ENCODE peak calls at places on chromosomes 13 and 19, in five cellular contexts. F is breast epithelium, T is AG04450, C is heart left ventricle, U is transverse colon. P is an unnamed sample. For H3K9me3, the result is how much of the 10 kb centered on the place peaks cover.

GRCh38 chr19:2015611-2015950 is at the start of gene BTBD2:
- DNase-seq in T (peak), F (no peak), C (peak), U (peak), P (peak)

GRCh38 chr19:47663911-47664771 is 49.1 kb upstream of the EHD2 start:
- DNase-seq in F (peak), C (peak), T (peak), U (peak), P (peak)

GRCh38 chr13:89057862-89058261 is 1386.7 kb downstream of the SLITRK5 start:
- DNase-seq in U (no peak), C (no peak), T (no peak), F (no peak), P (no peak)

GRCh38 chr13:47092202-47092601 is 195.3 kb upstream of the HTR2A start:
- DNase-seq in T (no peak), C (no peak), U (no peak), F (no peak), P (no peak)

GRCh38 chr19:34088292-34088691 is 84.0 kb upstream of the LSM14A start:
- DNase-seq in C (no peak), U (no peak), T (no peak), F (no peak), P (no peak)

GRCh38 chr19:4695224-4695731 is 25.1 kb upstream of the MYDGF start:
- DNase-seq in T (no peak), F (peak), C (no peak), U (no peak), P (peak)

GRCh38 chr19:30227661-30228112 is 144.5 kb upstream of the ZNF536 start:
- DNase-seq in C (peak), F (peak), U (peak), T (no peak), P (no peak)

GRCh38 chr13:102392810-102393209 is 9.0 kb downstream of the FGF14 start:
- DNase-seq in F (no peak), T (no peak), C (no peak), U (no peak), P (no peak)

GRCh38 chr13:48625396-48626076 is 28.2 kb upstream of the CYSLTR2 start:
- DNase-seq in T (no peak), C (no peak), F (no peak), U (no peak), P (no peak)

GRCh38 chr19:48283908-48284307 is 14.0 kb downstream of the ZNF114 start:
- DNase-seq in T (peak), C (no peak), U (no peak), F (no peak), P (no peak)

GRCh38 chr19:49718511-49718910 is 27.6 kb downstream of the CPT1C start:
- DNase-seq in F (no peak), C (no peak), T (no peak), U (no peak), P (no peak)

GRCh38 chr13:99224019-99224418 is 23.4 kb downstream of the UBAC2 start:
- DNase-seq in T (no peak), F (no peak), C (no peak), U (no peak), P (no peak)

GRCh38 chr19:14476663-14477401 is 1.7 kb upstream of the PTGER1 start:
- DNase-seq in F (no peak), C (peak), U (peak), T (peak), P (peak)

GRCh38 chr19:45873219-45873772 is 9.2 kb downstream of the FOXA3 start:
- DNase-seq in U (no peak), T (no peak), C (no peak), F (no peak), P (no peak)

GRCh38 chr19:51607920-51608562 is 22.2 kb downstream of the SIGLEC5 start:
- DNase-seq in T (peak), C (peak), F (peak), U (peak), P (peak)

GRCh38 chr19:28199323-28199722 is 1013.6 kb downstream of the UQCRFS1 start:
- DNase-seq in C (no peak), T (no peak), F (no peak), U (no peak), P (no peak)

GRCh38 chr19:49249933-49250332 is 75.1 kb downstream of the SLC6A16 start:
- DNase-seq in F (no peak), U (no peak), C (no peak), T (no peak), P (no peak)

GRCh38 chr13:78430166-78430791 is 173.1 kb downstream of the POU4F1 start:
- DNase-seq in T (no peak), U (no peak), C (no peak), F (no peak), P (no peak)

GRCh38 chr13:94617389-94618000 is 15.8 kb downstream of the GPR180 start:
- DNase-seq in F (no peak), C (no peak), T (no peak), U (no peak), P (no peak)

GRCh38 chr19:12783226-12783848 is 7.9 kb upstream of the JUNB start:
- DNase-seq in U (no peak), F (no peak), T (no peak), C (no peak), P (no peak)

GRCh38 chr13:24228852-24229458 is 68.4 kb downstream of the SPATA13 start:
- DNase-seq in F (no peak), C (no peak), U (no peak), T (peak), P (no peak)

GRCh38 chr19:22088541-22089144 is 36.4 kb downstream of the ZNF257 start:
- DNase-seq in C (no peak), F (no peak), T (no peak), U (no peak), P (no peak)
- H3K9me3 ChIP-seq in C (half or more), F (under half), T (under half), U (half or more), P (under half)

GRCh38 chr19:11194173-11194572 is 3.2 kb downstream of the KANK2 start:
- DNase-seq in C (no peak), T (no peak), F (no peak), U (no peak), P (no peak)

GRCh38 chr19:11191273-11191755 is 6.0 kb downstream of the KANK2 start:
- DNase-seq in F (no peak), C (peak), T (no peak), U (peak), P (peak)

GRCh38 chr19:11192957-11193939 is 4.1 kb downstream of the KANK2 start:
- DNase-seq in T (no peak), C (no peak), F (no peak), U (no peak), P (peak)

GRCh38 chr19:11190501-11190900 is 6.8 kb downstream of the KANK2 start:
- DNase-seq in U (no peak), F (no peak), T (no peak), C (no peak), P (no peak)

GRCh38 chr19:11191934-11192333 is 5.4 kb downstream of the KANK2 start:
- DNase-seq in T (no peak), C (no peak), F (no peak), U (no peak), P (no peak)
- H3K27ac ChIP-seq in T (no peak), C (peak), F (peak), U (peak), P (no peak)

DNA sequence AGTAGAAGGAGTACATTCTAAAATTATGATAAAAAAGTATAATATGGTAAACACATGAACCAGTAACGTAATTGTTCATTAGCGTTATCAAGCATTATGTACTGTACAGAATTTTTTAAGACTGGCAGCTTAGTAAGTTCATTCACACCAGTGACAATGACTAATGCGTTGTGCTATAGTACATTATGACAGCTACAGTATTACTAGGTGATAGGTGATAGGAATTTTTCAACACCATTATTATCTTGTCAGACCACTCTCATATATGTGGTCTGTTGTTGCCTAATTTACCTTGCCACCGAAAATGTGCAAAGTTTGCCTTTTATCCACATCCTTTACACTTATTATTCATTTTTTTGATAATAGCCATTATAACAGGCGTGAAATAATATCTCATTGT is 390.9 kb upstream of the SLITRK1 start:
- DNase-seq in F (no peak), C (no peak), T (no peak), U (no peak), P (no peak)
- H3K9me3 ChIP-seq in F (under half), C (under half), T (under half), U (under half), P (under half)

DNA sequence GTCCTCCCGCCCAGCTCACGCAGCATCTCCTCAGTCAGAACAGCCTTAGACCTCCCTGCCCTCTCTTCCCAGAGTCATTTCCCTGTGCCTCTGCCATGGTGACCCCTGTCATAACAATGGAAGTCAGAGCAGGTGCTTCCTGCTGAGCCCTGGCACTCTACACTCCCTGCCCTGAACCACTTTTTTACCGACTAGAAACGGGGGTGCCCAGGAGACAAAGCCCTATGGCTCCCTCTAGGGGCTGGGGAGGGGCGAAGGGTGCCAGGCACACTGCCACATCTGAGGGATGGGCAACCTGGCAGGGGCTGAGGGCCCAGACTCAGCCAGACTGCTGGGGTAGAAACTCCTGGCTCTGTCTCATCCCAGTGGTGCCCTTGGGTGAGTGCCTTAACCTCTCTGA is 16.4 kb downstream of the ZNF574 start:
- DNase-seq in T (no peak), C (no peak), U (peak), F (no peak), P (no peak)
- H3K27ac ChIP-seq in T (no peak), C (no peak), U (peak), F (no peak), P (no peak)

GRCh38 chr13:73970413-73971055 is 163.7 kb downstream of the KLF12 start:
- DNase-seq in U (no peak), F (no peak), C (no peak), T (no peak), P (no peak)
- H3K9me3 ChIP-seq in U (under half), F (under half), C (under half), T (under half), P (under half)

DNA sequence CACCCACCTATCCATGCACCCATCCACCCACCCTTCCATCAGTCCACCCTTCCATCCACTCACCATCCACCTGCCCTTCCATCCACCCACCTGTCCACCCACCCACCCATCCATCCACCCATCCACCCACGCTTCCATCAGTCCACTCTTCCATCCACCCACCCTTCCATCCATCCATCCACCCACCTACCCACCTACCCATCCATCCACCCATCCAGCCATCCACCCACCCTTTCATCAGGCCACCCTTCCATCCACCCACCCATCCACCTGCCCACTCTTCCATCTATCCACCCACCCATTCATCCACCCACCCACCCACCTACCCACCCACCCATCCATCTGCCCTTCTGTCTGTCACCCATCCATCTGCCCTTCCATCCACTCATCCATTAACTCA is 17.0 kb downstream of the KLHL26 start:
- DNase-seq in U (no peak), F (no peak), T (no peak), C (no peak), P (no peak)
- H3K27ac ChIP-seq in U (no peak), F (no peak), T (no peak), C (no peak), P (no peak)

P was measured in kidney.